ENCODE peak calls at places on chromosomes 13 and 19, in five cellular contexts. V is adrenal gland; P is ovary; D is MM.1S; F is CD8-positive, alpha-beta memory T cell. G is an unnamed sample.

GRCh38 chr13:44759222-44759721 is 183.1 kb upstream of the TSC22D1 start:
- DNase-seq in D (no peak), V (no peak), F (no peak), P (no peak), G (no peak)

GRCh38 chr13:30159446-30159839 is 147.9 kb downstream of the KATNAL1 start:
- DNase-seq in V (no peak), D (no peak), P (no peak), F (no peak), G (no peak)

GRCh38 chr13:45807520-45808099 is 43.9 kb downstream of the SIAH3 start:
- DNase-seq in D (peak; percentile 35), F (no peak), P (no peak), V (peak; percentile 64), G (peak; percentile 53)

GRCh38 chr13:34349091-34349722 is 531.3 kb downstream of the RFC3 start:
- DNase-seq in P (no peak), V (peak; percentile 80), F (no peak), D (no peak), G (no peak)

GRCh38 chr19:8973501-8974091 is 36.6 kb downstream of the MUC16 start:
- DNase-seq in V (no peak), F (no peak), P (no peak), D (peak; percentile 44), G (no peak)

GRCh38 chr13:85709721-85710120 is 89.5 kb downstream of the SLITRK6 start:
- DNase-seq in F (no peak), P (no peak), V (no peak), D (no peak), G (no peak)

GRCh38 chr19:16678498-16678897 is 17.6 kb downstream of the TMEM38A start:
- DNase-seq in V (no peak), F (no peak), P (no peak), D (no peak), G (no peak)

GRCh38 chr13:80251403-80251802 is 89.5 kb downstream of the SPRY2 start:
- DNase-seq in F (no peak), P (no peak), D (peak; percentile 17), V (no peak), G (no peak)

GRCh38 chr13:110173247-110173818 is 133.6 kb downstream of the COL4A1 start:
- DNase-seq in P (no peak), F (no peak), V (no peak), D (no peak), G (no peak)

GRCh38 chr13:28611021-28611420 is 47.9 kb upstream of the POMP start:
- DNase-seq in V (no peak), D (no peak), F (no peak), P (no peak), G (no peak)

GRCh38 chr13:41613984-41614581 is 156.7 kb downstream of the RGCC start:
- DNase-seq in V (peak; percentile 61), P (peak; percentile 78), F (no peak), D (no peak), G (peak; percentile 67)

GRCh38 chr13:23273498-23273897 is 92.7 kb downstream of the SGCG start:
- DNase-seq in P (no peak), D (no peak), F (no peak), V (no peak), G (no peak)

GRCh38 chr13:59776924-59777690 is 386.6 kb downstream of the DIAPH3 start:
- DNase-seq in F (no peak), P (no peak), D (no peak), V (no peak), G (no peak)

GRCh38 chr19:18605196-18605545 is 1.4 kb downstream of the CRLF1 start:
- DNase-seq in F (no peak), P (no peak), D (no peak), V (no peak), G (no peak)

GRCh38 chr19:18607222-18608101 is 863 bp upstream of the CRLF1 start:
- DNase-seq in V (no peak), P (no peak), D (no peak), F (no peak), G (no peak)

GRCh38 chr19:18605546-18606280 is 886 bp downstream of the CRLF1 start:
- DNase-seq in F (no peak), V (no peak), D (no peak), P (no peak), G (no peak)

GRCh38 chr19:18608102-18608804 is 1.7 kb upstream of the CRLF1 start:
- DNase-seq in P (no peak), D (no peak), V (no peak), F (no peak), G (no peak)

DNA sequence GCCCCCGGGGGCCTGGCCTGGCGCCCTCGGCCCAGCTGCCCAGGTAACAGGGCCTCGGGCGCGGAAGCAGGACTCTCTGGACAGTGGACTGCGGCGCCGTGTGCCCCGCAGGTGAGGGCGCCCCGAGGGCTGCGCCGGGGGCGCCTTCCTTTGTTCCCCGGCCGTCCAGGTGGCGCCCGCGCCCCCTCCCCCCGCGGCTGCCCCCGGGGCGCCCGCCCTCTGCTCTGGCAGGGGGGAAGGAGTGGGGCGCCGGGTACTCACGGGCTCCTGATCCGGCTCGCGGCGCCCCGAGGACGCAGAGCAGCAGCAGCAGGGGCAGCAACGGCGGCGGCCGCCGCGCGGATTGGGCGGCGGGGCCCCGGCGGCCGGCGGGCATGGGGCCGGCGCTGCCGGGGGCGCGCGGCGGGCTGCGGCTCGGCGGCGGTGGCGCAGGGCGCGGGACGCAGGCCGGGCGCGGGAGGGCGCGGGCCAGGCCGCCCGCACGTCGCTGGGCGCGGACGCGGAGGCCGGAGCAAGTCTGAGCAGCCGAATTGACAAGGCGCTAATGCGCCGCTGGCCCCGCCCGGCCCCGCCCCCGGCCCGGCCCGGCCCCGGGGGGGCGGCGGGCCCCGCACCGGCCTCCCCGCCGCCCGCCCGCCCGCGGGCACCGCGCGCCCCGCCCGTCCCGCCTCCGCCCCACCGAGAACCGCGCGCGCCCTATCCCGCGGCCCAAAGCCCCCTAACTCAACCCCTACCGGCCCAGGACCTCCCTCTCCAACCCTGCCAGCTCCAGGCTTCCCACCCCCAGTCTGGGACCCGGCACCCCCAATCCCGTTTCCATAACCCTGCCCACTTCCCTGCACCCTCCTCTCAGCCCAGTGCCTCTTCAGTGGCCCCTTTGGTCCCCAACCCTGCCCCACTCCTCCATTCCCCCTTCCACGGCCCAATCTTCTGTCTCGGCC is at the start of gene CRLF1:
- DNase-seq in V (no peak), D (no peak), F (no peak), P (no peak), G (no peak)
- H3K4me3 ChIP-seq in V (no peak within 1 kb of the TSS), D (no peak within 1 kb of the TSS), F (no peak within 1 kb of the TSS), P (no peak within 1 kb of the TSS), G (peak within 1 kb of the TSS; percentile 32)

GRCh38 chr13:40506592-40507446 is 159.6 kb downstream of the FOXO1 start:
- DNase-seq in V (no peak), P (no peak), F (no peak), D (no peak), G (no peak)

GRCh38 chr13:40504641-40505040 is 161.8 kb downstream of the FOXO1 start:
- DNase-seq in F (no peak), D (no peak), P (no peak), V (no peak), G (peak; percentile 56)

GRCh38 chr13:40503966-40504591 is 162.4 kb downstream of the FOXO1 start:
- DNase-seq in F (no peak), P (no peak), V (no peak), D (no peak), G (peak; percentile 59)

GRCh38 chr13:40503026-40503425 is 163.4 kb downstream of the FOXO1 start:
- DNase-seq in V (no peak), F (no peak), P (no peak), D (no peak), G (no peak)

DNA sequence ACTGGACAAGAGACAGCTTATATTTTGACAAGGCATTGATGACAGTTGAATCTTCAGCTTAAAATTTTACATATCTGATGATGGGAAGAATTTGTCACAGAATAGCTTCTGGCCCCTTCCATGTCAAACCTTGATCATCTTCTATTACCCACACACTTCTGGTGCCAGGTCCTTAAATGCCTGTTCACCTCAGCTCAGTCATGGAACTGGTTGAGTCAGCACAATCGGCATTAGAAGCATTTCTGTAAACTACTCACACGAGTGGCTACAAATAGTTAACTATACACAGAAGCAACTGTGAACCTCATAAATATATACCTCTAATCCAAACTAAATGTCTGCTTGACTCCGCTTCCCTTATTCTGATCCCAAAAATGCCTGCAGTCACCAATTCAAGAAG is 161.2 kb downstream of the FOXO1 start:
- DNase-seq in F (no peak), P (no peak), D (no peak), V (no peak), G (no peak)
- H3K4me1 ChIP-seq in F (peaks cover 30% of the 10 kb centered on the region), P (no peaks in the 10 kb centered on the region), D (no peaks in the 10 kb centered on the region), V (no peaks in the 10 kb centered on the region), G (peaks cover 19% of the 10 kb centered on the region)

GRCh38 chr19:48897181-48897580 is 1.4 kb downstream of the TULP2 start:
- DNase-seq in D (no peak), F (no peak), P (no peak), V (no peak), G (no peak)
- H3K27ac ChIP-seq in D (no peak overlapping the region), F (no peak overlapping the region), P (peak overlapping the region; percentile 63), V (no peak overlapping the region), G (peak overlapping the region; percentile 57)

GRCh38 chr19:35116085-35116801 is 620 bp downstream of the FXYD3 start:
- DNase-seq in P (no peak), V (no peak), D (no peak), F (no peak), G (no peak)
- H3K4me3 ChIP-seq in P (peak overlapping the region; percentile 17), V (no peak overlapping the region), D (no peak overlapping the region), F (no peak overlapping the region), G (no peak overlapping the region)

DNA sequence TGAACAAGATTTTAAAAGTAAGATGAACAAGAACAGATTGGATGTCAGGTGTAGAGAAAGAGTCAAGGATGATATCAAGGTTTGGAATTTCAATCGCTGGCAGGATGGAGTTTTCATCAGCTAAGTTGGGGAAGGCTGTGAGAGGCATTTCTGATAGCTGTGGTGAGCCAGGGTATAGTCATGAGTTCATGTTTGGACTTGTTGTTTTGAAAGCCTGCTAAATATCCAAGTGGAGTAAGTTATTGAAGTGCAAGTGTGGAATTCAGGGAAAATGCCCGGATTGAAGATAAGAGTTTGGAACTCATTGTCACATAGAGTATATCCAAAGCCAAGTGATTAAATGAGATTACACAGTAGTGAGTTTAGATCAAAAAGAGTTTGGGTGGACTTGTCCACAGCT is 11.0 kb upstream of the EPSTI1 start:
- DNase-seq in V (no peak), F (no peak), D (no peak), P (no peak), G (no peak)
- H3K4me1 ChIP-seq in V (peaks cover 17% of the 10 kb centered on the region), F (no peaks in the 10 kb centered on the region), D (no peaks in the 10 kb centered on the region), P (no peaks in the 10 kb centered on the region), G (peaks cover 6% of the 10 kb centered on the region)

GRCh38 chr19:50329146-50329925 is at the start of gene KCNC3:
- DNase-seq in V (peak; percentile 100), D (no peak), P (peak; percentile 90), F (peak; percentile 71), G (peak; percentile 98)
- H3K27ac ChIP-seq in V (peak within 1 kb of the TSS; percentile 4), D (no peak within 1 kb of the TSS), P (no peak within 1 kb of the TSS), F (peak within 1 kb of the TSS; percentile 59), G (peak within 1 kb of the TSS; percentile 82)

G was measured in right atrium auricular region.